ENCODE peak calls at places on chromosomes 3 and 15, in four cellular contexts. L is kidney, O is AG09309, F is cardiac fibroblast. X is an unnamed sample.

GRCh38 chr15:100244796-100245495 is 96.8 kb downstream of the ADAMTS17 start:
- DNase-seq in L (no peak), O (no peak), F (no peak), X (no peak)

GRCh38 chr15:80476036-80476435 is 71.9 kb downstream of the ARNT2 start:
- DNase-seq in F (peak; percentile 64), O (no peak), L (no peak), X (no peak)

GRCh38 chr3:71128951-71129350 is 454.6 kb downstream of the FOXP1 start:
- DNase-seq in L (no peak), O (no peak), F (peak; percentile 59), X (no peak)

GRCh38 chr3:60055765-60056164 is 1005.9 kb upstream of the CFAP20DC start:
- DNase-seq in L (no peak), O (no peak), F (no peak), X (no peak)

GRCh38 chr3:43017593-43018195 is 38.6 kb downstream of the GASK1A start:
- DNase-seq in L (no peak), F (no peak), O (no peak), X (no peak)

GRCh38 chr15:73572296-73572695 is 60.9 kb downstream of the NPTN start:
- DNase-seq in L (no peak), O (no peak), F (no peak), X (no peak)

GRCh38 chr3:161291191-161291901 is 70.2 kb downstream of the NMD3 start:
- DNase-seq in L (peak; percentile 77), F (no peak), O (no peak), X (no peak)

GRCh38 chr15:32956006-32956405 is 238.2 kb downstream of the GREM1 start:
- DNase-seq in L (no peak), F (peak; percentile 91), O (peak; percentile 80), X (no peak)

GRCh38 chr3:26719148-26719547 is 96.6 kb downstream of the LRRC3B start:
- DNase-seq in O (no peak), F (no peak), L (no peak), X (no peak)

GRCh38 chr15:36075333-36075732 is 504.1 kb upstream of the CDIN1 start:
- DNase-seq in O (peak; percentile 27), F (no peak), L (no peak), X (no peak)

GRCh38 chr3:66485291-66485968 is 15.4 kb downstream of the LRIG1 start:
- DNase-seq in L (no peak), F (peak; percentile 54), O (no peak), X (no peak)

GRCh38 chr15:56725386-56725785 is 7.9 kb downstream of the ZNF280D start:
- DNase-seq in O (no peak), F (no peak), L (no peak), X (no peak)

GRCh38 chr3:8518138-8518537 is 16.5 kb downstream of the LMCD1 start:
- DNase-seq in F (peak; percentile 79), O (no peak), L (no peak), X (no peak)

GRCh38 chr3:45664558-45664957 is 24.6 kb upstream of the SACM1L start:
- DNase-seq in L (no peak), O (no peak), F (no peak), X (no peak)

GRCh38 chr3:30124435-30125390 is 481.7 kb upstream of the TGFBR2 start:
- DNase-seq in O (no peak), L (no peak), F (peak; percentile 56), X (no peak)

GRCh38 chr3:143952569-143953069 is 19.0 kb upstream of the DIPK2A start:
- DNase-seq in O (no peak), F (no peak), L (no peak), X (no peak)
- TF ChIP-seq CTCF in O (no peak), F (no peak), L (no peak), X (no peak)

GRCh38 chr3:115211810-115212492 is 64.9 kb upstream of the ZBTB20 start:
- DNase-seq in O (no peak), F (no peak), L (no peak), X (no peak)

GRCh38 chr3:115212615-115213014 is 65.5 kb upstream of the ZBTB20 start:
- DNase-seq in O (no peak), L (no peak), F (no peak), X (no peak)

GRCh38 chr3:115217292-115217677 is 70.2 kb upstream of the ZBTB20 start:
- DNase-seq in L (no peak), O (no peak), F (no peak), X (no peak)

GRCh38 chr3:115217678-115218451 is 70.8 kb upstream of the ZBTB20 start:
- DNase-seq in F (peak; percentile 89), O (peak; percentile 31), L (no peak), X (no peak)
- TF ChIP-seq CTCF in F (peak; percentile 65), O (peak; percentile 66), L (peak; percentile 60), X (peak; percentile 95)

DNA sequence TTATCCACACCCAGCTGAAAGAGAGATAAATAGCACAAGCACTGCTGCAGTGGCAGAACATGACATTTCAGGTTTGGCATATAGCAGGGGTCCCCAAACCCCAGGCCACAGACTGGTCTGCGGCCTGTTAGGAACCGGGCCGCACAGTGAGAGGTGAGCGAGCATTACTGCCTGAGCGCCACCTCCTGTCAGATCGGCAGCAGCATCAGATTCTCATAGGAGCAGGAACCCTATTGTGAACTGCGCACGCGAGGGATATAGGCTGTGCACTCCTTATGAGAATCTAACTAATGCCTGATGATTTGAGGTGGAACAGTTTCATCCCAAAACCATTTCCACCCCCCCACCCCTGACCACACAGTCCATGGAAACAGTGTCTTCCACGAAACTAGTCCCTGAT is 54.6 kb downstream of the CCR4 start:
- DNase-seq in L (no peak), O (no peak), F (no peak), X (no peak)
- TF ChIP-seq CTCF in L (no peak), O (no peak), F (no peak), X (peak; percentile 10)

GRCh38 chr15:89174476-89174875 is 46.9 kb downstream of the RLBP1 start:
- DNase-seq in F (peak; percentile 45), O (no peak), L (no peak), X (no peak)

GRCh38 chr15:89172921-89173320 is 48.5 kb downstream of the RLBP1 start:
- DNase-seq in O (no peak), L (no peak), F (no peak), X (no peak)

GRCh38 chr15:89167267-89168176 is 53.9 kb downstream of the RLBP1 start:
- DNase-seq in L (no peak), F (peak; percentile 73), O (no peak), X (no peak)

GRCh38 chr15:89175617-89176191 is 45.7 kb downstream of the RLBP1 start:
- DNase-seq in L (no peak), O (no peak), F (no peak), X (no peak)

GRCh38 chr15:89171136-89172072 is 50.0 kb downstream of the RLBP1 start:
- DNase-seq in L (no peak), O (no peak), F (peak; percentile 63), X (no peak)
- TF ChIP-seq CTCF in L (peak; percentile 68), O (peak; percentile 73), F (peak; percentile 80), X (peak; percentile 82)

X was measured in chondrocyte.